ENCODE peak calls at places on chromosomes 2 and 18, in eight cellular contexts. I is H1, O is right atrium auricular region, G is IMR-90, U is endodermal cell, F is upper lobe of right lung, N is left ventricle myocardium inferior, T is neuronal stem cell. D is an unnamed sample.
A peak's percentile ranks its signal among the peaks of the same experiment; 100 is the strongest.

GRCh38 chr2:60818272-60818671 is 62.2 kb downstream of the PAPOLG start:
- DNase-seq in I (no peak), O (peak; percentile 44), G (peak; percentile 4), U (no peak), F (no peak), N (no peak), T (no peak), D (no peak)

GRCh38 chr2:12169721-12170120 is 423.3 kb downstream of the LPIN1 start:
- DNase-seq in I (no peak), O (peak; percentile 83), G (peak; percentile 90), U (no peak), F (no peak), N (peak; percentile 39), T (no peak), D (no peak)

GRCh38 chr18:54775686-54776085 is 52.6 kb upstream of the RAB27B start:
- DNase-seq in I (no peak), O (no peak), G (peak; percentile 85), U (no peak), F (no peak), N (no peak), T (no peak), D (peak; percentile 34)

GRCh38 chr2:15242936-15243461 is 318.1 kb downstream of the NBAS start:
- DNase-seq in I (no peak), O (no peak), G (no peak), U (no peak), F (no peak), N (no peak), T (no peak), D (peak; percentile 16)

GRCh38 chr18:78010363-78010762 is 760.7 kb downstream of the GALR1 start:
- DNase-seq in I (no peak), O (no peak), G (no peak), U (no peak), F (no peak), N (no peak), T (no peak), D (no peak)

GRCh38 chr2:84964406-84965191 is 6.4 kb upstream of the KCMF1 start:
- DNase-seq in I (no peak), O (no peak), G (no peak), U (no peak), F (no peak), N (no peak), T (no peak), D (no peak)

GRCh38 chr2:226256709-226257401 is 542.8 kb downstream of the IRS1 start:
- DNase-seq in I (no peak), O (no peak), G (peak; percentile 10), U (no peak), F (no peak), N (no peak), T (no peak), D (peak; percentile 15)

GRCh38 chr18:63025251-63025710 is 294.3 kb downstream of the BCL2 start:
- DNase-seq in I (no peak), O (no peak), G (no peak), U (peak; percentile 85), F (no peak), N (no peak), T (peak; percentile 21), D (peak; percentile 14)

GRCh38 chr2:147945660-147946059 is 74.9 kb downstream of the ORC4 start:
- DNase-seq in I (no peak), O (no peak), G (peak; percentile 16), U (peak; percentile 61), F (no peak), N (no peak), T (peak; percentile 2), D (peak; percentile 20)

GRCh38 chr2:1855150-1855549 is 110.8 kb upstream of the PXDN start:
- DNase-seq in I (peak; percentile 69), O (no peak), G (no peak), U (peak; percentile 79), F (no peak), N (no peak), T (peak; percentile 73), D (no peak)

GRCh38 chr2:237196866-237197618 is 111.4 kb downstream of the COPS8 start:
- DNase-seq in I (no peak), O (no peak), G (peak; percentile 96), U (no peak), F (no peak), N (no peak), T (no peak), D (peak; percentile 69)

GRCh38 chr2:54274781-54275242 is 18.8 kb upstream of the TSPYL6 start:
- DNase-seq in I (no peak), O (no peak), G (peak; percentile 87), U (no peak), F (no peak), N (no peak), T (no peak), D (peak; percentile 38)

GRCh38 chr2:46632349-46632748 is 153.0 kb downstream of the TMEM247 start:
- DNase-seq in I (no peak), O (no peak), G (peak; percentile 77), U (no peak), F (no peak), N (no peak), T (no peak), D (peak; percentile 73)

GRCh38 chr2:69985684-69986083 is 24.3 kb upstream of the ASPRV1 start:
- DNase-seq in I (no peak), O (peak; percentile 73), G (no peak), U (no peak), F (peak; percentile 73), N (peak; percentile 32), T (no peak), D (no peak)

GRCh38 chr2:64591188-64591587 is 62.5 kb downstream of the SERTAD2 start:
- DNase-seq in I (no peak), O (no peak), G (no peak), U (no peak), F (no peak), N (no peak), T (no peak), D (no peak)

GRCh38 chr2:180890781-180891180 is 89.6 kb upstream of the UBE2E3 start:
- DNase-seq in I (no peak), O (no peak), G (peak; percentile 1), U (no peak), F (no peak), N (no peak), T (no peak), D (no peak)

GRCh38 chr18:2573408-2573807 is 2.1 kb downstream of the NDC80 start:
- DNase-seq in I (no peak), O (no peak), G (no peak), U (no peak), F (no peak), N (no peak), T (no peak), D (no peak)

GRCh38 chr18:189254-189653 is 30.9 kb downstream of the USP14 start:
- DNase-seq in I (no peak), O (no peak), G (no peak), U (no peak), F (no peak), N (no peak), T (no peak), D (no peak)

GRCh38 chr2:128555433-128555832 is 236.8 kb upstream of the HS6ST1 start:
- DNase-seq in I (no peak), O (no peak), G (no peak), U (no peak), F (no peak), N (no peak), T (no peak), D (no peak)

DNA sequence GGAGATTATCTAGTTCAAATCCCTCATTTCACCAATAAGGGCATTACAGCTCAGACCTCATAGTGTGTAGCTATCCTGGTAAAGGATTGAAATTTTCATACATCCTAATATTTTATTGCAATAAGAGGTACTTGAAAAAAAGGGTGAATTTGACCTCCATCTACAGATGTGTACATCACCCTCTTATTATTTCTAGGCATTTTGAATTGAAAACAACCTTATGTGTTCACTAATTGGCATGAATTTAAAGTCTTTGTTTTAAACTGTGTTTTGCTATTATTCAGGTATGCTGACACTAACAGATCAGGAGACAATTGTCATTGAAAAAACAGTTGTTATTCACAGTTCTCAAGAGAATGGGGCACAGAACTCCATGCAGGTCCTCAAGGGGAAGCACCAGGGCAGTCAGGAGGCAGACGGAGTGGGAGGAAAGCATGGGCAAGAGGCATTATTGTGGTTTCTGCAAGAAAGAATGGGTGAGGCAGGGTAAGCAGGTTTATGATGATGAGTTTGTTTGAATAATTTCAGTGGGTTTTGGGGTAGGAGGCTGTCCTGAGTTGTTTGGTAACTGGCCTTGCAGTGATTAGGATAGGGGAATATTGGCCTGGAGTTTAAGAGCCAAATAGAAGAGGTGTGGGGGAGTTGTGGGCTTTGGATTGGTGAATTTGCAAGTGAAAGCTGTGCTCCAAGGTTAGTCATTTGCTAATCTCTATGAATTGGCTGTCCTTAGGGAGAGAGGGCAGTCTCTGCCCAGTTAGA is 194.6 kb downstream of the GPD2 start:
- DNase-seq in I (peak; percentile 60), O (no peak), G (no peak), U (peak; percentile 79), F (no peak), N (no peak), T (no peak), D (no peak)
- H3K27ac ChIP-seq in I (peak overlapping the region; percentile 81), O (no peak overlapping the region), G (no peak overlapping the region), U (no peak overlapping the region), F (no peak overlapping the region), N (no peak overlapping the region), T (no peak overlapping the region), D (no peak overlapping the region)

DNA sequence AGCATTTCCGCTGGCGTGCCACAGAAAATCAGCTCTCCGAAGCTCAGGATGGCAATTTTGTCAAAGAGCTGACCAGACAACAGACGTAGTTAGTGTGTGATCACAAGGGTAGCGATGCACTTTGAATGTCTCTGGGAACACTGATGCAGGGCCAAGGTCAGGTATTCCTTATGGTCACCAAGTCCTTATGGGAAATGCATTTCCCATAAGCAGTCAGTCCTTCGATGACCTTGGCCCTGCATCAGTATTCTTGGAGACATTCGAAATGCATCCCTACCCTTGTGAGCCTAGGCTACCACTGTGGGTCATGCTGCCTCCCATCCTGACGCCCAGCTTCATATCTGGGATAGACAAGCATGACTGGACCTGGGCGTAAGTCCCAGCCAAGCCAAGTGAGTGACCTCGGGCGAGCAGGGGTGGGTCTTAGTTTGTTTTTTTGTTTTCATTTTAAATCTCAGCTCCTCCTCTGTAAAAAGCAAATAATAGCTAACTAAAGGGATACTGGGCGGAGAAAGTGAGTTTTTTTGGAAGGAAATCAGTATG is 13.6 kb downstream of the ABCG5 start:
- DNase-seq in I (peak; percentile 28), O (no peak), G (no peak), U (no peak), F (no peak), N (no peak), T (no peak), D (no peak)
- H3K36me3 ChIP-seq in I (no peaks in the 10 kb centered on the region), O (no peaks in the 10 kb centered on the region), G (no peaks in the 10 kb centered on the region), U (no peaks in the 10 kb centered on the region), F (no peaks in the 10 kb centered on the region), N (no peaks in the 10 kb centered on the region), T (no peaks in the 10 kb centered on the region), D (no peaks in the 10 kb centered on the region)

DNA sequence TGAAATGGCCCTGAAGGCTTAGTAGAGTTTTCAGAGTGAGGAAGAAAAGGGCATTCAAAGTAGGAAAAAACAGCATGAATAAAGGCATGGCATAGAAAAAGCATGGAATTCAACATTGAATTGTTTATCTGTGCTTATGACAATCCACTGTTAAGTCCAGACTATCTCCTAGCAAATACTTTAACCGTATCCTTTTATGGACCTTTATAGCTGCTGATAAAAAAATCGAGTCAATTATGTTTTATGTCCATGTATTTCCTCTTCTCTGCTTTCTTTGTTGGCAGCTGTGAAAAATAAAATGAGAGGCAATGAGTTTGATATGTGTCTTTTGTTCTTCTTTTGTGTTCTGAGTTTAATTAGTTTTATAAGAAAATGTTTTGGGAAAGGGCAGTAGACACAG is 70.4 kb downstream of the TDRD15 start:
- DNase-seq in I (no peak), O (no peak), G (no peak), U (no peak), F (no peak), N (no peak), T (no peak), D (no peak)
- H3K27ac ChIP-seq in I (no peak overlapping the region), O (no peak overlapping the region), G (no peak overlapping the region), U (no peak overlapping the region), F (no peak overlapping the region), N (no peak overlapping the region), T (no peak overlapping the region), D (no peak overlapping the region)

GRCh38 chr2:112317303-112318158 is 42.1 kb downstream of the ZC3H6 start:
- DNase-seq in I (no peak), O (no peak), G (peak; percentile 52), U (no peak), F (no peak), N (no peak), T (no peak), D (no peak)
- H3K36me3 ChIP-seq in I (no peaks in the 10 kb centered on the region), O (peaks cover 7% of the 10 kb centered on the region), G (no peaks in the 10 kb centered on the region), U (no peaks in the 10 kb centered on the region), F (peaks cover 23% of the 10 kb centered on the region), N (peaks cover 33% of the 10 kb centered on the region), T (no peaks in the 10 kb centered on the region), D (no peaks in the 10 kb centered on the region)

D was measured in SJCRH30.